ENCODE peak calls at places on chromosomes 7 and 10, in four cellular contexts. B is WTC11, A is GM12878, S is K562. T is an unnamed sample.

GRCh38 chr10:63414481-63415260 is 51.1 kb downstream of the JMJD1C start:
- DNase-seq in A (no peak), S (no peak), B (no peak), T (no peak)

GRCh38 chr7:132614428-132615076 is 38.3 kb upstream of the PLXNA4 start:
- DNase-seq in S (no peak), A (no peak), B (peak; percentile 66), T (no peak)

GRCh38 chr7:116687801-116688201 is 15.8 kb downstream of the MET start:
- DNase-seq in A (no peak), B (no peak), S (no peak), T (peak; percentile 10)

GRCh38 chr7:78124221-78124620 is 325.6 kb downstream of the PHTF2 start:
- DNase-seq in A (no peak), S (no peak), B (no peak), T (no peak)

GRCh38 chr10:131822013-131822693 is 78.7 kb upstream of the PPP2R2D start:
- DNase-seq in S (no peak), B (peak; percentile 6), A (no peak), T (no peak)

GRCh38 chr10:88661018-88661417 is 3.2 kb upstream of the LIPF start:
- DNase-seq in S (no peak), A (no peak), B (no peak), T (no peak)

GRCh38 chr10:34581871-34582532 is 233.1 kb downstream of the PARD3 start:
- DNase-seq in B (no peak), A (no peak), S (no peak), T (no peak)

GRCh38 chr10:11755512-11756247 is 13.5 kb downstream of the ECHDC3 start:
- DNase-seq in A (no peak), S (no peak), B (no peak), T (no peak)

GRCh38 chr7:50599385-50599784 is 34.2 kb upstream of the DDC start:
- DNase-seq in B (no peak), S (no peak), A (no peak), T (no peak)

GRCh38 chr7:157903715-157904114 is 566.9 kb downstream of the DNAJB6 start:
- DNase-seq in S (no peak), A (no peak), B (no peak), T (no peak)

GRCh38 chr10:125592897-125593296 is 90.1 kb downstream of the TEX36 start:
- DNase-seq in S (no peak), A (no peak), B (no peak), T (no peak)

GRCh38 chr10:71267508-71268240 is 51.4 kb upstream of the SLC29A3 start:
- DNase-seq in A (no peak), S (no peak), B (no peak), T (no peak)

GRCh38 chr7:80681272-80681885 is 42.9 kb downstream of the CD36 start:
- DNase-seq in A (no peak), S (no peak), B (no peak), T (peak; percentile 43)

GRCh38 chr7:2019693-2020511 is 212.8 kb downstream of the MAD1L1 start:
- DNase-seq in B (no peak), S (peak; percentile 87), A (no peak), T (no peak)

GRCh38 chr10:29223311-29223710 is 65.6 kb upstream of the LYZL1 start:
- DNase-seq in A (no peak), B (no peak), S (no peak), T (no peak)

GRCh38 chr10:72245949-72246525 is 27.7 kb upstream of the DDIT4 start:
- DNase-seq in A (no peak), S (no peak), B (no peak), T (no peak)

GRCh38 chr10:88926484-88927249 is 25.9 kb downstream of the ACTA2 start:
- DNase-seq in B (no peak), A (no peak), S (no peak), T (no peak)

GRCh38 chr7:151342102-151342646 is 562 bp downstream of the NUB1 start:
- DNase-seq in A (peak; percentile 77), S (no peak), B (no peak), T (no peak)

GRCh38 chr10:34791228-34791627 is 23.9 kb downstream of the PARD3 start:
- DNase-seq in B (no peak), A (no peak), S (no peak), T (no peak)

GRCh38 chr7:105691692-105692564 is 110.6 kb upstream of the EFCAB10 start:
- DNase-seq in B (peak; percentile 23), S (no peak), A (no peak), T (no peak)

GRCh38 chr10:12097791-12098190 is 29.0 kb downstream of the DHTKD1 start:
- DNase-seq in S (no peak), B (no peak), A (no peak), T (no peak)

GRCh38 chr10:98193030-98193429 is 58.6 kb downstream of the R3HCC1L start:
- DNase-seq in A (no peak), S (no peak), B (no peak), T (no peak)
- TF ChIP-seq NR2C2 in A (no peak), S (no peak), B (no peak), T (no peak)

DNA sequence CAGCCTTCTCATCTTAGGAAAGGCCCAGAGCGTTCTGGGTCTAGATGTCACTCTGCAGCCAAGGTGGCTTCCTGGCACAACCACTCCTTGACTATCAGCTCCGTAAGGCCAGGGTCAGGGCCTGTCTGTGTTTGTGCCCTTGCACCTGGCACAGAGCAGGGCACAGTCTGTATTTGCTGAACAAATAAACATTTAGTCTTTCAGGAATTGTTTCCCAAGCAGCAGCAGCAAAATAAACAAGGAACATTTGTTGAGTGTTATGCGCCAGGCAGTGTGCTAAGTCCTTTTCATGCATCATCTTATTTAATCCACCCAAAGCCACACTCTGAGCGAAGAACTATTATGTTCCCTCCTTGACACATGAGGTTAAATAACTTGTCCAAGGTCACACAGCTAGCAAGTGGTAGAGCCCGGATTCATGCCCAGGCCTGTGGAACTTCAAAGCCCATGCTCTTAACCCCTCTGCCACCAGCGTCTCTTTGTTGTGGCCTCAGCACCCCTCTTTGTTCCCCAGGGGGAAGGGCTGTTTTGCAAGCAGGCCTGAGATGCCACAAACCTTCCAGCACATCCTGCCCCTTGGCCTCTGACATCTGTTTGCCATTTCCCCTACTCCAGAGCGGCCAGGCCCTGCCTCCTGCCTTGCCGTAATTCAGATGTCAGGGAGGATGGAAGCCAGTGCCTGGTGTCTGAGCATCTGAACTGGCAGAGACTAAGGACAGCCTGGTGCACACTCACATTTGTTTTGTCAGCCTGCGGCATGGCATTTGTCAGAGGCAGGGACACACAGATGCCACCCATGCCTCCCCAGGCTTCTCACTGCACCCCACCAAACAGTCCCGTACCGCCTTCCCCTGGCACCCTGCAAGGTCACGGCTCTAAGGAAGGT is 325.8 kb upstream of the ZMIZ1 start:
- DNase-seq in S (no peak), B (no peak), A (no peak), T (peak; percentile 72)
- TF ChIP-seq NR2C2 in S (no peak), B (no peak), A (no peak), T (no peak)

GRCh38 chr10:108598320-108598695 is 1325.0 kb downstream of the XPNPEP1 start:
- DNase-seq in S (no peak), A (no peak), B (peak; percentile 29), T (peak; percentile 28)

GRCh38 chr10:108597031-108597430 is 1326.3 kb downstream of the XPNPEP1 start:
- DNase-seq in A (no peak), S (no peak), B (no peak), T (no peak)

GRCh38 chr10:108601856-108602255 is 1321.5 kb downstream of the XPNPEP1 start:
- DNase-seq in A (no peak), B (no peak), S (no peak), T (no peak)

GRCh38 chr10:108597657-108598319 is 1325.5 kb downstream of the XPNPEP1 start:
- DNase-seq in A (no peak), S (no peak), B (no peak), T (peak; percentile 2)

GRCh38 chr10:108598831-108599230 is 1324.5 kb downstream of the XPNPEP1 start:
- DNase-seq in A (no peak), S (no peak), B (no peak), T (peak; percentile 23)
- TF ChIP-seq NR2C2 in A (no peak), S (no peak), B (no peak), T (no peak)

DNA sequence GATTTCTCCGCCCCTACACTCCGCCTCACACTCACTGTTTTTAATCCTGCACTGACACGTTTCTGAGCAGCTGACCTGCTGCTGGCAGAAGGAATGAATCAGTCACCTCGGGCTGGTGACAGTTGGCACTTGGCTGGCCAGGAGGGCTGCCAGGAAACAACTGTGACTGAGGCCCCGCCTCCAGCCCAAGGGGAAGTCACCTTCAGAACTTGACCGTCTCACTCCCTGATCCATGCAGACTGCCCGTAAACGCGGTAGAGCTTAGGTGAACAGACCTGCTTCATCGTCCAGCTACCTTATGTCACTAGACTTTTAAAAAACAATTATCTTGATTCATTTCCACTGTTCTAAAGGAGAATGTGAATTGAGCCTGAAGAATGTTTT is 107.5 kb downstream of the DOCK1 start:
- DNase-seq in S (no peak), A (no peak), B (no peak), T (no peak)
- TF ChIP-seq NR2C2 in S (no peak), A (no peak), B (no peak), T (no peak)

GRCh38 chr7:148633761-148634160 is 43.2 kb downstream of the C7orf33 start:
- DNase-seq in A (no peak), B (no peak), S (no peak), T (no peak)
- TF ChIP-seq NR2C2 in A (no peak), B (no peak), S (no peak), T (no peak)